ENCODE peak calls at places on chromosomes 13 and 19, in ten cellular contexts. One of them, this sample, is unnamed.
A peak's percentile ranks its signal among the peaks of the same experiment; 100 is the strongest.

GRCh38 chr19:46460981-46461380 is 10.4 kb downstream of the PNMA8A start:
- DNase-seq in body of pancreas: no peak
- DNase-seq in HCT116: no peak
- DNase-seq in GM12891: no peak
- DNase-seq in testis: no peak
- DNase-seq in spleen: no peak
- DNase-seq in heart left ventricle: no peak
- DNase-seq in adrenal gland: no peak
- DNase-seq in uterus: no peak
- DNase-seq in prostate gland: no peak
- DNase-seq in this sample: no peak

GRCh38 chr13:35927554-35927953 is 203.6 kb downstream of the DCLK1 start:
- DNase-seq in uterus: peak; percentile 75
- DNase-seq in heart left ventricle: no peak
- DNase-seq in prostate gland: no peak
- DNase-seq in GM12891: no peak
- DNase-seq in testis: no peak
- DNase-seq in HCT116: no peak
- DNase-seq in body of pancreas: no peak
- DNase-seq in spleen: no peak
- DNase-seq in adrenal gland: peak; percentile 39
- DNase-seq in this sample: peak; percentile 1

GRCh38 chr19:54388001-54388802 is 23.5 kb upstream of the LAIR1 start:
- DNase-seq in heart left ventricle: peak; percentile 23
- DNase-seq in spleen: peak; percentile 85
- DNase-seq in HCT116: no peak
- DNase-seq in GM12891: no peak
- DNase-seq in body of pancreas: peak; percentile 20
- DNase-seq in testis: peak; percentile 34
- DNase-seq in uterus: no peak
- DNase-seq in adrenal gland: peak; percentile 33
- DNase-seq in prostate gland: no peak
- DNase-seq in this sample: no peak

GRCh38 chr13:85665286-85665685 is 133.9 kb downstream of the SLITRK6 start:
- DNase-seq in prostate gland: no peak
- DNase-seq in HCT116: no peak
- DNase-seq in body of pancreas: no peak
- DNase-seq in testis: no peak
- DNase-seq in uterus: no peak
- DNase-seq in GM12891: no peak
- DNase-seq in spleen: no peak
- DNase-seq in adrenal gland: no peak
- DNase-seq in heart left ventricle: no peak
- DNase-seq in this sample: peak; percentile 14

GRCh38 chr19:19530423-19530804 is 1.7 kb downstream of the YJEFN3 start:
- DNase-seq in prostate gland: no peak
- DNase-seq in adrenal gland: no peak
- DNase-seq in HCT116: no peak
- DNase-seq in body of pancreas: no peak
- DNase-seq in spleen: no peak
- DNase-seq in GM12891: no peak
- DNase-seq in uterus: no peak
- DNase-seq in heart left ventricle: no peak
- DNase-seq in testis: no peak
- DNase-seq in this sample: no peak

GRCh38 chr13:24693862-24694471 is 13.8 kb downstream of the ATP12A start:
- DNase-seq in GM12891: peak; percentile 63
- DNase-seq in body of pancreas: peak; percentile 33
- DNase-seq in heart left ventricle: no peak
- DNase-seq in prostate gland: peak; percentile 53
- DNase-seq in HCT116: peak; percentile 74
- DNase-seq in spleen: no peak
- DNase-seq in adrenal gland: peak; percentile 67
- DNase-seq in testis: peak; percentile 59
- DNase-seq in uterus: no peak
- DNase-seq in this sample: peak; percentile 67

GRCh38 chr13:106139942-106140341 is 395.5 kb downstream of the EFNB2 start:
- DNase-seq in adrenal gland: no peak
- DNase-seq in GM12891: no peak
- DNase-seq in uterus: no peak
- DNase-seq in heart left ventricle: no peak
- DNase-seq in spleen: no peak
- DNase-seq in HCT116: no peak
- DNase-seq in testis: no peak
- DNase-seq in prostate gland: no peak
- DNase-seq in body of pancreas: no peak
- DNase-seq in this sample: no peak

GRCh38 chr19:19034204-19034624 is 811 bp downstream of the ARMC6 start:
- DNase-seq in heart left ventricle: no peak
- DNase-seq in body of pancreas: no peak
- DNase-seq in testis: peak; percentile 67
- DNase-seq in HCT116: peak; percentile 60
- DNase-seq in uterus: no peak
- DNase-seq in prostate gland: peak; percentile 20
- DNase-seq in spleen: peak; percentile 86
- DNase-seq in GM12891: peak; percentile 79
- DNase-seq in adrenal gland: peak; percentile 66
- DNase-seq in this sample: peak; percentile 89

GRCh38 chr13:20525144-20525600 is 485 bp downstream of the CRYL1 start:
- DNase-seq in heart left ventricle: peak; percentile 40
- DNase-seq in spleen: peak; percentile 88
- DNase-seq in HCT116: no peak
- DNase-seq in GM12891: no peak
- DNase-seq in body of pancreas: peak; percentile 42
- DNase-seq in prostate gland: peak; percentile 16
- DNase-seq in testis: peak; percentile 26
- DNase-seq in uterus: peak; percentile 23
- DNase-seq in adrenal gland: peak; percentile 32
- DNase-seq in this sample: peak; percentile 51

GRCh38 chr19:55369651-55370304 is 485 bp downstream of the IL11 start:
- DNase-seq in heart left ventricle: no peak
- DNase-seq in GM12891: no peak
- DNase-seq in uterus: no peak
- DNase-seq in testis: peak; percentile 50
- DNase-seq in adrenal gland: peak; percentile 40
- DNase-seq in prostate gland: no peak
- DNase-seq in HCT116: no peak
- DNase-seq in body of pancreas: no peak
- DNase-seq in spleen: no peak
- DNase-seq in this sample: no peak

GRCh38 chr13:99935772-99936171 is 35.8 kb downstream of the ZIC5 start:
- DNase-seq in prostate gland: no peak
- DNase-seq in heart left ventricle: no peak
- DNase-seq in adrenal gland: no peak
- DNase-seq in testis: no peak
- DNase-seq in uterus: no peak
- DNase-seq in body of pancreas: no peak
- DNase-seq in spleen: no peak
- DNase-seq in GM12891: no peak
- DNase-seq in HCT116: no peak
- DNase-seq in this sample: peak; percentile 20

GRCh38 chr19:54608792-54609191 is 15.4 kb downstream of the LILRA1 start:
- DNase-seq in body of pancreas: no peak
- DNase-seq in GM12891: no peak
- DNase-seq in HCT116: no peak
- DNase-seq in testis: no peak
- DNase-seq in heart left ventricle: no peak
- DNase-seq in prostate gland: no peak
- DNase-seq in adrenal gland: peak; percentile 23
- DNase-seq in uterus: no peak
- DNase-seq in spleen: peak; percentile 65
- DNase-seq in this sample: no peak

GRCh38 chr19:33794578-33795369 is 1.9 kb upstream of the KCTD15 start:
- DNase-seq in GM12891: no peak
- DNase-seq in body of pancreas: no peak
- DNase-seq in spleen: no peak
- DNase-seq in prostate gland: no peak
- DNase-seq in testis: no peak
- DNase-seq in heart left ventricle: no peak
- DNase-seq in HCT116: no peak
- DNase-seq in uterus: peak; percentile 33
- DNase-seq in adrenal gland: no peak
- DNase-seq in this sample: no peak

GRCh38 chr19:54062643-54063042 is 1.1 kb downstream of the VSTM1 start:
- DNase-seq in GM12891: no peak
- DNase-seq in uterus: no peak
- DNase-seq in spleen: peak; percentile 91
- DNase-seq in testis: no peak
- DNase-seq in HCT116: no peak
- DNase-seq in heart left ventricle: peak; percentile 26
- DNase-seq in adrenal gland: no peak
- DNase-seq in prostate gland: no peak
- DNase-seq in body of pancreas: no peak
- DNase-seq in this sample: no peak

GRCh38 chr13:41668130-41668757 is 210.9 kb downstream of the RGCC start:
- DNase-seq in body of pancreas: peak; percentile 67
- DNase-seq in GM12891: no peak
- DNase-seq in testis: peak; percentile 64
- DNase-seq in prostate gland: peak; percentile 86
- DNase-seq in adrenal gland: peak; percentile 85
- DNase-seq in uterus: peak; percentile 72
- DNase-seq in spleen: no peak
- DNase-seq in heart left ventricle: peak; percentile 65
- DNase-seq in HCT116: peak; percentile 86
- DNase-seq in this sample: peak; percentile 85

GRCh38 chr19:7394728-7395359 is 46.1 kb downstream of the ARHGEF18 start:
- DNase-seq in adrenal gland: peak; percentile 90
- DNase-seq in uterus: peak; percentile 84
- DNase-seq in testis: peak; percentile 88
- DNase-seq in heart left ventricle: peak; percentile 91
- DNase-seq in spleen: peak; percentile 96
- DNase-seq in HCT116: peak; percentile 69
- DNase-seq in body of pancreas: peak; percentile 93
- DNase-seq in prostate gland: peak; percentile 84
- DNase-seq in GM12891: peak; percentile 94
- DNase-seq in this sample: peak; percentile 91
- TF ChIP-seq POLR2A in adrenal gland: peak; percentile 31
- TF ChIP-seq POLR2A in uterus: peak; percentile 59
- TF ChIP-seq POLR2A in testis: no peak
- TF ChIP-seq POLR2A in heart left ventricle: peak; percentile 77
- TF ChIP-seq POLR2A in spleen: peak; percentile 35
- TF ChIP-seq POLR2A in HCT116: no peak
- TF ChIP-seq POLR2A in body of pancreas: peak; percentile 81
- TF ChIP-seq POLR2A in prostate gland: peak; percentile 89
- TF ChIP-seq POLR2A in GM12891: peak; percentile 62
- TF ChIP-seq POLR2A in this sample: peak; percentile 69

GRCh38 chr19:1032264-1032867 is 6.0 kb downstream of the CNN2 start:
- DNase-seq in GM12891: no peak
- DNase-seq in testis: no peak
- DNase-seq in uterus: no peak
- DNase-seq in heart left ventricle: no peak
- DNase-seq in HCT116: no peak
- DNase-seq in body of pancreas: no peak
- DNase-seq in spleen: no peak
- DNase-seq in prostate gland: no peak
- DNase-seq in adrenal gland: no peak
- DNase-seq in this sample: no peak

GRCh38 chr19:1038995-1039645 is 787 bp upstream of the ABCA7 start:
- DNase-seq in HCT116: no peak
- DNase-seq in spleen: peak; percentile 83
- DNase-seq in heart left ventricle: no peak
- DNase-seq in body of pancreas: no peak
- DNase-seq in adrenal gland: no peak
- DNase-seq in GM12891: no peak
- DNase-seq in testis: no peak
- DNase-seq in uterus: no peak
- DNase-seq in prostate gland: no peak
- DNase-seq in this sample: no peak

GRCh38 chr19:1037553-1038115 is 2.3 kb upstream of the ABCA7 start:
- DNase-seq in spleen: peak; percentile 87
- DNase-seq in prostate gland: no peak
- DNase-seq in adrenal gland: no peak
- DNase-seq in uterus: no peak
- DNase-seq in testis: no peak
- DNase-seq in HCT116: no peak
- DNase-seq in body of pancreas: no peak
- DNase-seq in heart left ventricle: no peak
- DNase-seq in GM12891: no peak
- DNase-seq in this sample: no peak

GRCh38 chr19:1039646-1040475 is at the start of gene ABCA7:
- DNase-seq in prostate gland: peak; percentile 98
- DNase-seq in heart left ventricle: peak; percentile 100
- DNase-seq in spleen: peak; percentile 100
- DNase-seq in adrenal gland: peak; percentile 99
- DNase-seq in body of pancreas: peak; percentile 100
- DNase-seq in GM12891: peak; percentile 92
- DNase-seq in testis: peak; percentile 98
- DNase-seq in uterus: peak; percentile 97
- DNase-seq in HCT116: peak; percentile 96
- DNase-seq in this sample: peak; percentile 100

GRCh38 chr19:1035998-1036621 is 3.8 kb upstream of the ABCA7 start:
- DNase-seq in testis: no peak
- DNase-seq in prostate gland: no peak
- DNase-seq in GM12891: no peak
- DNase-seq in uterus: no peak
- DNase-seq in body of pancreas: no peak
- DNase-seq in HCT116: no peak
- DNase-seq in adrenal gland: no peak
- DNase-seq in spleen: peak; percentile 81
- DNase-seq in heart left ventricle: no peak
- DNase-seq in this sample: no peak
- TF ChIP-seq POLR2A in testis: no peak
- TF ChIP-seq POLR2A in prostate gland: no peak
- TF ChIP-seq POLR2A in GM12891: no peak
- TF ChIP-seq POLR2A in uterus: no peak
- TF ChIP-seq POLR2A in body of pancreas: no peak
- TF ChIP-seq POLR2A in HCT116: no peak
- TF ChIP-seq POLR2A in adrenal gland: no peak
- TF ChIP-seq POLR2A in spleen: no peak
- TF ChIP-seq POLR2A in heart left ventricle: no peak
- TF ChIP-seq POLR2A in this sample: no peak

GRCh38 chr19:10502524-10503001 is 593 bp downstream of the KEAP1 start:
- DNase-seq in spleen: peak; percentile 98
- DNase-seq in prostate gland: peak; percentile 85
- DNase-seq in testis: peak; percentile 94
- DNase-seq in heart left ventricle: peak; percentile 96
- DNase-seq in HCT116: peak; percentile 79
- DNase-seq in uterus: peak; percentile 92
- DNase-seq in adrenal gland: peak; percentile 96
- DNase-seq in body of pancreas: peak; percentile 97
- DNase-seq in GM12891: peak; percentile 98
- DNase-seq in this sample: peak; percentile 97
- TF ChIP-seq POLR2A in spleen: peak; percentile 44
- TF ChIP-seq POLR2A in prostate gland: peak; percentile 70
- TF ChIP-seq POLR2A in testis: no peak
- TF ChIP-seq POLR2A in heart left ventricle: peak; percentile 60
- TF ChIP-seq POLR2A in HCT116: peak; percentile 92
- TF ChIP-seq POLR2A in uterus: peak; percentile 79
- TF ChIP-seq POLR2A in adrenal gland: peak; percentile 70
- TF ChIP-seq POLR2A in body of pancreas: peak; percentile 66
- TF ChIP-seq POLR2A in GM12891: peak; percentile 71
- TF ChIP-seq POLR2A in this sample: peak; percentile 92

DNA sequence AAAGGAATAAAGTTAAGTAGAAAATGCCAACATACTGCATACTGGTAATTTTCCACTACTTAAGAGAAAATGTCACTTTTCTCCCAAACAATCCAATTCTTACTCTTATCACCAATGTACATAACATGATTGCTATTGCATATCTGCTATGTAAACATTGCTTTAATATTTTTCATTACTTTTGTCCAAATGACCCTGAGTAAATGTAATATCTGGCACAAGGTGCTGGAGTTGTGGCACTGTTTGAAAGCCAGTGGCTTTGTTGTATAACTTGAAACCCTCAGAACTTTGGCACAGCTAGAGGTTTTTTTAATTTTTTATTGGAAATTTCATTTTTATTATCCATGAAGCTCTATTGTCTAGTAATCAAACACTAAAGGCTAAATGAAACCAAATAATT is 45.7 kb upstream of the SPRY2 start:
- DNase-seq in heart left ventricle: no peak
- DNase-seq in body of pancreas: peak; percentile 24
- DNase-seq in adrenal gland: no peak
- DNase-seq in uterus: no peak
- DNase-seq in HCT116: no peak
- DNase-seq in testis: no peak
- DNase-seq in GM12891: no peak
- DNase-seq in prostate gland: no peak
- DNase-seq in spleen: no peak
- DNase-seq in this sample: no peak
- TF ChIP-seq POLR2A in heart left ventricle: no peak
- TF ChIP-seq POLR2A in body of pancreas: no peak
- TF ChIP-seq POLR2A in adrenal gland: no peak
- TF ChIP-seq POLR2A in uterus: no peak
- TF ChIP-seq POLR2A in HCT116: no peak
- TF ChIP-seq POLR2A in testis: no peak
- TF ChIP-seq POLR2A in GM12891: no peak
- TF ChIP-seq POLR2A in prostate gland: no peak
- TF ChIP-seq POLR2A in spleen: no peak
- TF ChIP-seq POLR2A in this sample: no peak

This sample was measured in erythroblast.